ENCODE peak calls at places on chromosomes 6 and 20, in nine cellular contexts. J is CD8-positive, alpha-beta memory T cell; G is IMR-90; M is BJ; Z is fibroblast of lung; T is adipocyte; I is astrocyte of the cerebellum; O is right atrium auricular region; Q is left lung. W is an unnamed sample.

GRCh38 chr6:124967444-124967843 is 5.2 kb downstream of the RNF217 start:
- DNase-seq in O (no peak), J (no peak), Q (no peak), G (peak; percentile 68), I (no peak), T (no peak), M (no peak), Z (peak; percentile 39), W (no peak)

GRCh38 chr20:21501184-21501583 is 12.7 kb downstream of the NKX2-2 start:
- DNase-seq in Z (no peak), J (no peak), Q (peak; percentile 34), O (peak; percentile 32), M (no peak), G (no peak), I (no peak), T (no peak), W (no peak)

GRCh38 chr20:49132995-49133451 is 55.1 kb downstream of the STAU1 start:
- DNase-seq in T (peak; percentile 89), O (no peak), J (no peak), I (peak; percentile 84), M (peak; percentile 24), G (peak; percentile 79), Z (peak; percentile 84), Q (no peak), W (peak; percentile 50)

GRCh38 chr6:28866342-28867077 is 57.3 kb downstream of the TRIM27 start:
- DNase-seq in O (no peak), M (no peak), J (peak; percentile 84), Q (peak; percentile 90), I (no peak), G (peak; percentile 29), T (peak; percentile 56), Z (peak; percentile 30), W (peak; percentile 71)

GRCh38 chr20:19909696-19910095 is 107.5 kb upstream of the NAA20 start:
- DNase-seq in I (peak; percentile 34), G (no peak), M (no peak), O (peak; percentile 91), Z (no peak), Q (peak; percentile 85), T (no peak), J (no peak), W (no peak)

GRCh38 chr6:39843305-39844020 is 51.3 kb downstream of the DAAM2 start:
- DNase-seq in O (no peak), G (peak; percentile 6), Q (no peak), Z (no peak), J (no peak), I (no peak), T (no peak), M (no peak), W (no peak)

GRCh38 chr6:108838101-108838717 is 10.0 kb upstream of the ARMC2 start:
- DNase-seq in J (no peak), G (peak; percentile 6), O (no peak), M (no peak), Z (peak; percentile 14), Q (peak; percentile 81), T (no peak), I (no peak), W (peak; percentile 77)

GRCh38 chr6:120214097-120214496 is 864.5 kb upstream of the MAN1A1 start:
- DNase-seq in G (no peak), I (no peak), T (no peak), M (no peak), J (no peak), Q (no peak), O (no peak), Z (peak; percentile 5), W (no peak)

GRCh38 chr6:56637640-56638039 is 5.0 kb downstream of the DST start:
- DNase-seq in J (no peak), T (peak; percentile 82), O (no peak), Q (no peak), I (peak; percentile 70), G (peak; percentile 80), Z (peak; percentile 87), M (no peak), W (peak; percentile 14)

GRCh38 chr6:53938810-53939209 is 144.0 kb downstream of the LRRC1 start:
- DNase-seq in G (peak; percentile 64), Z (peak; percentile 67), M (no peak), O (no peak), I (peak; percentile 70), J (no peak), T (no peak), Q (no peak), W (no peak)

GRCh38 chr6:113120214-113120576 is 737.0 kb upstream of the MARCKS start:
- DNase-seq in I (peak; percentile 93), G (peak; percentile 96), J (no peak), M (peak; percentile 98), Q (no peak), T (peak; percentile 93), O (no peak), Z (peak; percentile 92), W (no peak)

GRCh38 chr6:122651031-122651430 is 40.8 kb downstream of the PKIB start:
- DNase-seq in Q (no peak), J (no peak), I (no peak), Z (no peak), O (no peak), G (no peak), T (no peak), M (no peak), W (no peak)

GRCh38 chr6:163170294-163170883 is 244.1 kb upstream of the QKI start:
- DNase-seq in M (no peak), G (no peak), T (no peak), I (no peak), Q (peak; percentile 59), O (no peak), J (no peak), Z (no peak), W (peak; percentile 74)

GRCh38 chr6:46504242-46504641 is 13.0 kb upstream of the RCAN2 start:
- DNase-seq in M (no peak), J (no peak), Z (no peak), O (no peak), G (no peak), Q (no peak), T (no peak), I (no peak), W (no peak)

GRCh38 chr6:44892579-44892978 is 435.6 kb upstream of the RUNX2 start:
- DNase-seq in T (no peak), Z (no peak), I (no peak), Q (no peak), M (no peak), O (no peak), G (no peak), J (no peak), W (no peak)

GRCh38 chr20:32415494-32415893 is 57.4 kb downstream of the ASXL1 start:
- DNase-seq in O (no peak), J (no peak), Q (no peak), T (no peak), M (no peak), Z (no peak), G (no peak), I (no peak), W (no peak)

GRCh38 chr6:150857906-150858365 is 7.6 kb upstream of the MTHFD1L start:
- DNase-seq in O (no peak), I (no peak), G (no peak), Q (no peak), Z (no peak), M (no peak), T (no peak), J (no peak), W (no peak)

GRCh38 chr20:50085146-50085480 is 27.8 kb downstream of the UBE2V1 start:
- DNase-seq in Q (no peak), G (no peak), J (no peak), I (no peak), O (no peak), Z (no peak), M (no peak), T (no peak), W (no peak)

GRCh38 chr6:144582939-144583613 is 297.9 kb downstream of the UTRN start:
- DNase-seq in T (no peak), M (no peak), O (peak; percentile 61), G (peak; percentile 30), Z (no peak), Q (peak; percentile 84), J (peak; percentile 49), I (no peak), W (no peak)

GRCh38 chr20:3248167-3248992 is 9.4 kb upstream of the SLC4A11 start:
- DNase-seq in M (no peak), T (no peak), G (no peak), Q (peak; percentile 79), J (no peak), I (no peak), O (peak; percentile 62), Z (peak; percentile 33), W (peak; percentile 88)
- H3K4me3 ChIP-seq in M (peak overlapping the region; percentile 7), T (peak overlapping the region; percentile 59), G (no peak overlapping the region), Q (no peak overlapping the region), J (no peak overlapping the region), I (peak overlapping the region; percentile 23), O (peak overlapping the region; percentile 24), Z (no peak overlapping the region), W (peak overlapping the region; percentile 43)

DNA sequence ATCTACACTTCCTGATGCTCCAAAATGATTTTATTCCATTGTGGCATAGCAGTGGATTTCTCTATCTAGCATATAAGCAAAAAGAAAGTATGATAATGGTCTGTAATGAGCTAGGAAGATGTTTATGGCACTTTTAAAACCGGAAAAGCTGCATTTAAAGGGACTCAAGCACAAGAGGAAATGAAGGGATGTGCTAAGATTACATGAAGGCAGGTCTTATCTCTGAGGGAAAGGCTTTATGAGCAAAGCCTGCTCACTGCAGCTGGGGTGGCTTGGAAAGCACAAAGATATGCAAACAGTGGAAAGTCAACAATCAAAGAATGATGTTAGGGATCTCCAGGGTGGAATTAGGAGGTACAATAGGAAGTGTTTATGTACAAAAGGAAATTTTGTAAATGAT is 138.2 kb downstream of the TENT5A start:
- DNase-seq in J (no peak), O (no peak), Z (peak; percentile 15), M (no peak), G (peak; percentile 85), I (no peak), T (peak; percentile 28), Q (no peak), W (no peak)
- H3K4me3 ChIP-seq in J (no peak overlapping the region), O (no peak overlapping the region), Z (no peak overlapping the region), M (no peak overlapping the region), G (no peak overlapping the region), I (no peak overlapping the region), T (no peak overlapping the region), Q (no peak overlapping the region), W (no peak overlapping the region)

DNA sequence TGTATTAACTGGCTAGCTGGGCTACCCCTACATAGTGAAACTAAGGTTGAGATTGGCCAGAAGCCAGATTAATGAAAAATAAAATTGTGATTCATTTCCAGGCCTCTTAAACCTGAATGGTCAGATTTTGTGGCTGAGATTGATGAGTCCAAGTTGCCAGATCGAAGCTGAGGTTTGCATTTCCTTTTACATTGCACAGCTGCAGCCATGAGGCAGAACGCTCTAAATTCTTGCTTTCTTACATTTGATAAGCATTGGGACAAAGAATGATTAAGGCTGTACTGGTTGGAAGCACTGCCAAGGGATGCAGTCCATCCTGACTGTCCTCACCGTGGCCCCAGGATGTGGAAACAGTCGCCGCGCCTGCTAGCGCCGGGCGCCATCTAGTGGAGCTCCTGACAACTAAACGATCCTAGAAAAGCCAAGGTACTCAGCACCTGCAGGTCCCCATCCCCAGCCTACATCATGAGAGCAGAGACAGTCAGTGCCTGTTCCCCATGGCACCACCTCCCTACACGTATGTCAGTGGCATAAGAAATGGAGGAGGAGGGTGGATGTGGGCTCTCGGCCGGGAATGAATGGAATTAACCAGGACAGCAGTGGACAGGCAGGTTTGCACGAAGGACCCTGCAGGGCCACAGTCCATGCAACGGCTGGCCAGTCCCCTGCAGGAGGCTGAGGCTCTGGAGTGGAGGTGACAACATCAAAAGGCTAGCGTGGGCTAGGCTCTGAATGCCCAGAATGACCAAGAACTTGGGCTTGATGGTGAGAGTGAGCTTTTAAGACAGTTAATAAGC is 19.0 kb downstream of the PXDC1 start:
- DNase-seq in I (peak; percentile 83), G (peak; percentile 94), J (peak; percentile 70), O (peak; percentile 77), M (no peak), Z (peak; percentile 90), Q (peak; percentile 91), T (peak; percentile 91), W (peak; percentile 87)
- H3K4me3 ChIP-seq in I (no peak overlapping the region), G (no peak overlapping the region), J (no peak overlapping the region), O (no peak overlapping the region), M (no peak overlapping the region), Z (no peak overlapping the region), Q (no peak overlapping the region), T (no peak overlapping the region), W (no peak overlapping the region)

GRCh38 chr6:15547379-15547778 is 115.4 kb downstream of the DTNBP1 start:
- DNase-seq in G (peak; percentile 85), Q (no peak), I (no peak), M (no peak), O (no peak), Z (peak; percentile 78), T (no peak), J (no peak), W (no peak)
- H3K4me3 ChIP-seq in G (no peak overlapping the region), Q (no peak overlapping the region), I (no peak overlapping the region), M (no peak overlapping the region), O (no peak overlapping the region), Z (no peak overlapping the region), T (no peak overlapping the region), J (no peak overlapping the region), W (no peak overlapping the region)

W was measured in H7.